ENCODE peak calls at places on chromosomes 7 and 10, in seven cellular contexts. One of them, this sample, is unnamed.

GRCh38 chr7:139995034-139995915 is 67.5 kb downstream of the PARP12 start:
- DNase-seq in SJSA1: no peak
- DNase-seq in hepatocyte: peak; percentile 44
- DNase-seq in trophoblast cell: no peak
- DNase-seq in mucosa of descending colon: no peak
- DNase-seq in H9: no peak
- DNase-seq in heart left ventricle: peak; percentile 56
- DNase-seq in this sample: no peak

GRCh38 chr10:114486938-114487814 is 82.9 kb upstream of the AFAP1L2 start:
- DNase-seq in hepatocyte: no peak
- DNase-seq in H9: no peak
- DNase-seq in SJSA1: peak; percentile 7
- DNase-seq in heart left ventricle: no peak
- DNase-seq in trophoblast cell: no peak
- DNase-seq in mucosa of descending colon: no peak
- DNase-seq in this sample: peak; percentile 84

GRCh38 chr7:70506463-70506862 is 625.5 kb upstream of the GALNT17 start:
- DNase-seq in H9: peak; percentile 68
- DNase-seq in trophoblast cell: no peak
- DNase-seq in SJSA1: no peak
- DNase-seq in mucosa of descending colon: no peak
- DNase-seq in hepatocyte: peak; percentile 53
- DNase-seq in heart left ventricle: no peak
- DNase-seq in this sample: no peak

GRCh38 chr10:131961777-131962450 is 19.8 kb downstream of the BNIP3 start:
- DNase-seq in SJSA1: peak; percentile 66
- DNase-seq in H9: no peak
- DNase-seq in hepatocyte: no peak
- DNase-seq in mucosa of descending colon: no peak
- DNase-seq in heart left ventricle: no peak
- DNase-seq in trophoblast cell: no peak
- DNase-seq in this sample: no peak

GRCh38 chr7:44196450-44196872 is 4.3 kb upstream of the YKT6 start:
- DNase-seq in SJSA1: peak; percentile 34
- DNase-seq in mucosa of descending colon: no peak
- DNase-seq in trophoblast cell: peak; percentile 44
- DNase-seq in H9: peak; percentile 63
- DNase-seq in hepatocyte: peak; percentile 75
- DNase-seq in heart left ventricle: no peak
- DNase-seq in this sample: no peak

GRCh38 chr10:119412244-119412750 is 130.2 kb downstream of the RGS10 start:
- DNase-seq in mucosa of descending colon: peak; percentile 72
- DNase-seq in trophoblast cell: no peak
- DNase-seq in SJSA1: no peak
- DNase-seq in heart left ventricle: peak; percentile 80
- DNase-seq in hepatocyte: no peak
- DNase-seq in H9: no peak
- DNase-seq in this sample: no peak

GRCh38 chr10:70578371-70578947 is 24.1 kb downstream of the PRF1 start:
- DNase-seq in hepatocyte: no peak
- DNase-seq in trophoblast cell: no peak
- DNase-seq in heart left ventricle: peak; percentile 8
- DNase-seq in mucosa of descending colon: no peak
- DNase-seq in SJSA1: peak; percentile 89
- DNase-seq in H9: no peak
- DNase-seq in this sample: peak; percentile 97

GRCh38 chr10:114234132-114234531 is 4.9 kb upstream of the VWA2 start:
- DNase-seq in heart left ventricle: no peak
- DNase-seq in SJSA1: no peak
- DNase-seq in mucosa of descending colon: no peak
- DNase-seq in hepatocyte: no peak
- DNase-seq in trophoblast cell: no peak
- DNase-seq in H9: no peak
- DNase-seq in this sample: no peak

GRCh38 chr10:31466313-31466712 is 147.3 kb downstream of the ZEB1 start:
- DNase-seq in H9: no peak
- DNase-seq in hepatocyte: no peak
- DNase-seq in mucosa of descending colon: no peak
- DNase-seq in trophoblast cell: no peak
- DNase-seq in SJSA1: no peak
- DNase-seq in heart left ventricle: no peak
- DNase-seq in this sample: no peak

GRCh38 chr7:126529833-126530232 is 722.9 kb downstream of the GRM8 start:
- DNase-seq in H9: no peak
- DNase-seq in hepatocyte: no peak
- DNase-seq in SJSA1: no peak
- DNase-seq in trophoblast cell: no peak
- DNase-seq in heart left ventricle: no peak
- DNase-seq in mucosa of descending colon: no peak
- DNase-seq in this sample: peak; percentile 29

GRCh38 chr7:4612939-4613841 is 68.9 kb upstream of the FOXK1 start:
- DNase-seq in heart left ventricle: peak; percentile 55
- DNase-seq in trophoblast cell: no peak
- DNase-seq in mucosa of descending colon: no peak
- DNase-seq in SJSA1: peak; percentile 46
- DNase-seq in H9: peak; percentile 50
- DNase-seq in hepatocyte: no peak
- DNase-seq in this sample: peak; percentile 20

GRCh38 chr7:117972606-117973005 is 99.4 kb upstream of the CTTNBP2 start:
- DNase-seq in heart left ventricle: no peak
- DNase-seq in SJSA1: no peak
- DNase-seq in H9: no peak
- DNase-seq in hepatocyte: no peak
- DNase-seq in trophoblast cell: no peak
- DNase-seq in mucosa of descending colon: no peak
- DNase-seq in this sample: no peak

GRCh38 chr7:70949862-70950261 is 182.1 kb upstream of the GALNT17 start:
- DNase-seq in hepatocyte: no peak
- DNase-seq in mucosa of descending colon: no peak
- DNase-seq in H9: no peak
- DNase-seq in trophoblast cell: no peak
- DNase-seq in heart left ventricle: no peak
- DNase-seq in SJSA1: no peak
- DNase-seq in this sample: no peak

GRCh38 chr7:41205600-41205999 is 497.3 kb downstream of the INHBA start:
- DNase-seq in hepatocyte: no peak
- DNase-seq in H9: no peak
- DNase-seq in trophoblast cell: no peak
- DNase-seq in SJSA1: no peak
- DNase-seq in heart left ventricle: no peak
- DNase-seq in mucosa of descending colon: no peak
- DNase-seq in this sample: no peak

GRCh38 chr10:46232084-46232483 is 54.7 kb upstream of the ANTXRL start:
- DNase-seq in mucosa of descending colon: no peak
- DNase-seq in H9: peak; percentile 5
- DNase-seq in trophoblast cell: no peak
- DNase-seq in SJSA1: no peak
- DNase-seq in hepatocyte: no peak
- DNase-seq in heart left ventricle: no peak
- DNase-seq in this sample: no peak

GRCh38 chr10:329361-330099 is 194.3 kb downstream of the ZMYND11 start:
- DNase-seq in SJSA1: peak; percentile 83
- DNase-seq in mucosa of descending colon: peak; percentile 86
- DNase-seq in heart left ventricle: peak; percentile 87
- DNase-seq in H9: no peak
- DNase-seq in hepatocyte: peak; percentile 92
- DNase-seq in trophoblast cell: peak; percentile 52
- DNase-seq in this sample: peak; percentile 89

GRCh38 chr10:31554556-31554955 is 235.5 kb downstream of the ZEB1 start:
- DNase-seq in H9: no peak
- DNase-seq in trophoblast cell: no peak
- DNase-seq in SJSA1: no peak
- DNase-seq in heart left ventricle: no peak
- DNase-seq in hepatocyte: no peak
- DNase-seq in mucosa of descending colon: no peak
- DNase-seq in this sample: peak; percentile 75

GRCh38 chr10:107913317-107914294 is 749.1 kb upstream of the SORCS1 start:
- DNase-seq in trophoblast cell: no peak
- DNase-seq in hepatocyte: no peak
- DNase-seq in SJSA1: no peak
- DNase-seq in H9: peak; percentile 43
- DNase-seq in heart left ventricle: no peak
- DNase-seq in mucosa of descending colon: no peak
- DNase-seq in this sample: no peak

GRCh38 chr7:90897961-90898469 is 301.9 kb downstream of the CDK14 start:
- DNase-seq in H9: no peak
- DNase-seq in mucosa of descending colon: no peak
- DNase-seq in SJSA1: no peak
- DNase-seq in trophoblast cell: no peak
- DNase-seq in hepatocyte: no peak
- DNase-seq in heart left ventricle: no peak
- DNase-seq in this sample: no peak

GRCh38 chr10:53601260-53601875 is 828.8 kb upstream of the MBL2 start:
- DNase-seq in heart left ventricle: no peak
- DNase-seq in trophoblast cell: no peak
- DNase-seq in SJSA1: no peak
- DNase-seq in mucosa of descending colon: no peak
- DNase-seq in hepatocyte: peak; percentile 75
- DNase-seq in H9: no peak
- DNase-seq in this sample: peak; percentile 16

GRCh38 chr7:149855368-149856305 is 17.5 kb downstream of the ZNF862 start:
- DNase-seq in trophoblast cell: no peak
- DNase-seq in H9: peak; percentile 74
- DNase-seq in SJSA1: peak; percentile 70
- DNase-seq in hepatocyte: peak; percentile 61
- DNase-seq in mucosa of descending colon: no peak
- DNase-seq in heart left ventricle: no peak
- DNase-seq in this sample: peak; percentile 46

GRCh38 chr10:4474829-4475228 is 351.2 kb upstream of the AKR1E2 start:
- DNase-seq in hepatocyte: no peak
- DNase-seq in H9: no peak
- DNase-seq in trophoblast cell: peak; percentile 24
- DNase-seq in mucosa of descending colon: no peak
- DNase-seq in heart left ventricle: no peak
- DNase-seq in SJSA1: no peak
- DNase-seq in this sample: peak; percentile 52

GRCh38 chr10:24357344-24358021 is 148.5 kb downstream of the KIAA1217 start:
- DNase-seq in SJSA1: no peak
- DNase-seq in trophoblast cell: no peak
- DNase-seq in heart left ventricle: no peak
- DNase-seq in hepatocyte: no peak
- DNase-seq in mucosa of descending colon: no peak
- DNase-seq in H9: no peak
- DNase-seq in this sample: no peak

GRCh38 chr10:3893904-3894563 is 109.0 kb upstream of the KLF6 start:
- DNase-seq in H9: no peak
- DNase-seq in SJSA1: peak; percentile 74
- DNase-seq in hepatocyte: no peak
- DNase-seq in trophoblast cell: no peak
- DNase-seq in heart left ventricle: no peak
- DNase-seq in mucosa of descending colon: no peak
- DNase-seq in this sample: no peak

GRCh38 chr7:25846722-25847121 is 305.3 kb upstream of the NFE2L3 start:
- DNase-seq in hepatocyte: peak; percentile 77
- DNase-seq in H9: no peak
- DNase-seq in trophoblast cell: peak; percentile 6
- DNase-seq in mucosa of descending colon: peak; percentile 55
- DNase-seq in SJSA1: peak; percentile 86
- DNase-seq in heart left ventricle: peak; percentile 83
- DNase-seq in this sample: peak; percentile 28

GRCh38 chr7:141864765-141865447 is 23.6 kb upstream of the PRSS37 start:
- DNase-seq in hepatocyte: no peak
- DNase-seq in SJSA1: no peak
- DNase-seq in heart left ventricle: no peak
- DNase-seq in trophoblast cell: no peak
- DNase-seq in H9: no peak
- DNase-seq in mucosa of descending colon: no peak
- DNase-seq in this sample: peak; percentile 78

GRCh38 chr10:24871006-24871405 is 81.4 kb downstream of the PRTFDC1 start:
- DNase-seq in mucosa of descending colon: no peak
- DNase-seq in hepatocyte: no peak
- DNase-seq in SJSA1: no peak
- DNase-seq in trophoblast cell: no peak
- DNase-seq in H9: no peak
- DNase-seq in heart left ventricle: no peak
- DNase-seq in this sample: no peak

GRCh38 chr10:55668326-55668922 is 692.6 kb downstream of the ZWINT start:
- DNase-seq in SJSA1: no peak
- DNase-seq in H9: no peak
- DNase-seq in heart left ventricle: no peak
- DNase-seq in mucosa of descending colon: no peak
- DNase-seq in hepatocyte: peak; percentile 43
- DNase-seq in trophoblast cell: no peak
- DNase-seq in this sample: no peak

GRCh38 chr10:22727112-22727511 is 12.7 kb upstream of the PIP4K2A start:
- DNase-seq in heart left ventricle: no peak
- DNase-seq in SJSA1: no peak
- DNase-seq in trophoblast cell: no peak
- DNase-seq in hepatocyte: no peak
- DNase-seq in mucosa of descending colon: no peak
- DNase-seq in H9: no peak
- DNase-seq in this sample: no peak

GRCh38 chr10:79253704-79254103 is 93.6 kb upstream of the PPIF start:
- DNase-seq in trophoblast cell: no peak
- DNase-seq in mucosa of descending colon: no peak
- DNase-seq in heart left ventricle: no peak
- DNase-seq in hepatocyte: no peak
- DNase-seq in H9: no peak
- DNase-seq in SJSA1: no peak
- DNase-seq in this sample: no peak
- H3K4me1 ChIP-seq in trophoblast cell: peaks cover 11% of the 10 kb centered on the region
- H3K4me1 ChIP-seq in mucosa of descending colon: peaks cover 7% of the 10 kb centered on the region
- H3K4me1 ChIP-seq in heart left ventricle: peaks cover 46% of the 10 kb centered on the region
- H3K4me1 ChIP-seq in hepatocyte: peaks cover 5% of the 10 kb centered on the region
- H3K4me1 ChIP-seq in H9: no peaks in the 10 kb centered on the region
- H3K4me1 ChIP-seq in SJSA1: no peaks in the 10 kb centered on the region
- H3K4me1 ChIP-seq in this sample: no peaks in the 10 kb centered on the region

GRCh38 chr7:116227678-116228239 is 17.4 kb downstream of the TES start:
- DNase-seq in hepatocyte: no peak
- DNase-seq in mucosa of descending colon: no peak
- DNase-seq in H9: no peak
- DNase-seq in SJSA1: peak; percentile 57
- DNase-seq in heart left ventricle: no peak
- DNase-seq in trophoblast cell: no peak
- DNase-seq in this sample: peak; percentile 79
- H3K4me1 ChIP-seq in hepatocyte: peaks cover 23% of the 10 kb centered on the region
- H3K4me1 ChIP-seq in mucosa of descending colon: peaks cover 22% of the 10 kb centered on the region
- H3K4me1 ChIP-seq in H9: peaks cover 4% of the 10 kb centered on the region
- H3K4me1 ChIP-seq in SJSA1: peaks cover 68% of the 10 kb centered on the region
- H3K4me1 ChIP-seq in heart left ventricle: peaks cover 63% of the 10 kb centered on the region
- H3K4me1 ChIP-seq in trophoblast cell: peaks cover 2% of the 10 kb centered on the region
- H3K4me1 ChIP-seq in this sample: peaks cover 55% of the 10 kb centered on the region

GRCh38 chr10:121574519-121575170 is 23.6 kb downstream of the FGFR2 start:
- DNase-seq in heart left ventricle: no peak
- DNase-seq in trophoblast cell: no peak
- DNase-seq in hepatocyte: no peak
- DNase-seq in SJSA1: no peak
- DNase-seq in mucosa of descending colon: no peak
- DNase-seq in H9: no peak
- DNase-seq in this sample: peak; percentile 71
- H3K4me1 ChIP-seq in heart left ventricle: no peaks in the 10 kb centered on the region
- H3K4me1 ChIP-seq in trophoblast cell: peaks cover 44% of the 10 kb centered on the region
- H3K4me1 ChIP-seq in hepatocyte: peaks cover 50% of the 10 kb centered on the region
- H3K4me1 ChIP-seq in SJSA1: no peaks in the 10 kb centered on the region
- H3K4me1 ChIP-seq in mucosa of descending colon: peaks cover 13% of the 10 kb centered on the region
- H3K4me1 ChIP-seq in H9: peaks cover 27% of the 10 kb centered on the region
- H3K4me1 ChIP-seq in this sample: peaks cover 61% of the 10 kb centered on the region

DNA sequence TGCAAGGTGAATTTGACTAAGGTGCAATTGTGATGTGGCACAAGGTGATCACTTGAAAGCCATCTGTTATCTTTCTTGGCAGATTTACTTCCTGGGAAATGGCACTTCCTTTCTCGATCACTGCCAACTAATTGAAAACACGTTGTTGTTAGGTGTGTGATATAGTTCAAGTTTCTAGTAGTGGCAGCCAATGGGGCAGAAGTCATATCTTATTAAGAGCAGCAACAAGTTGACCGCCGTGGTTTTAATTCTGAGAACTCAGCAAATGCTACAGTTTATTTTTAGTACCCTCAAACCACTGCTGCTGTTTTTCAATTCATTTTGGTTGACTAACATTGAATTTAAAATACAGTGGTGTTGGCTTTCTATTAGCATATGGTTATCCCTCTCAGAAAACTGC is 1.6 kb downstream of the CHN2 start:
- DNase-seq in SJSA1: no peak
- DNase-seq in trophoblast cell: no peak
- DNase-seq in H9: no peak
- DNase-seq in heart left ventricle: no peak
- DNase-seq in mucosa of descending colon: no peak
- DNase-seq in hepatocyte: no peak
- DNase-seq in this sample: no peak
- H3K4me1 ChIP-seq in SJSA1: peaks cover 15% of the 10 kb centered on the region
- H3K4me1 ChIP-seq in trophoblast cell: peaks cover 23% of the 10 kb centered on the region
- H3K4me1 ChIP-seq in H9: peaks cover 7% of the 10 kb centered on the region
- H3K4me1 ChIP-seq in heart left ventricle: peaks cover 13% of the 10 kb centered on the region
- H3K4me1 ChIP-seq in mucosa of descending colon: no peaks in the 10 kb centered on the region
- H3K4me1 ChIP-seq in hepatocyte: no peaks in the 10 kb centered on the region
- H3K4me1 ChIP-seq in this sample: peaks cover 10% of the 10 kb centered on the region